ENCODE peak calls at places on chromosomes 12 and 14, in six cellular contexts. S is astrocyte of the cerebellum, Y is cardiac fibroblast, M is HFF-Myc, N is mesothelial cell of epicardium, W is ovary. P is an unnamed sample.

GRCh38 chr12:7512528-7512927 is 9.0 kb upstream of the CD163 start:
- DNase-seq in S (peak), Y (peak), M (peak), N (no peak), W (no peak), P (no peak)

GRCh38 chr14:58587271-58587670 is 50.5 kb upstream of the DACT1 start:
- DNase-seq in S (peak), Y (peak), M (no peak), N (no peak), W (no peak), P (no peak)

GRCh38 chr12:11661491-11662085 is 12.1 kb downstream of the ETV6 start:
- DNase-seq in S (no peak), Y (no peak), M (no peak), N (no peak), W (no peak), P (no peak)

GRCh38 chr14:39265741-39266588 is 32.2 kb downstream of the MIA2 start:
- DNase-seq in S (no peak), Y (peak), M (no peak), N (no peak), W (no peak), P (no peak)

GRCh38 chr12:176321-177181 is 37.4 kb downstream of the SLC6A12 start:
- DNase-seq in S (no peak), Y (peak), M (no peak), N (no peak), W (no peak), P (no peak)

GRCh38 chr12:107436376-107436775 is 249.2 kb upstream of the PWP1 start:
- DNase-seq in S (peak), Y (peak), M (no peak), N (no peak), W (no peak), P (no peak)

GRCh38 chr12:98591209-98591608 is 2.3 kb upstream of the SLC25A3 start:
- DNase-seq in S (no peak), Y (no peak), M (no peak), N (no peak), W (no peak), P (no peak)

GRCh38 chr14:100673085-100673806 is 53.4 kb upstream of the DLK1 start:
- DNase-seq in S (no peak), Y (no peak), M (no peak), N (no peak), W (no peak), P (no peak)

GRCh38 chr14:51157012-51157411 is 62.1 kb upstream of the TRIM9 start:
- DNase-seq in S (no peak), Y (peak), M (no peak), N (no peak), W (no peak), P (no peak)

GRCh38 chr12:94561943-94562411 is 88.4 kb downstream of the TMCC3 start:
- DNase-seq in S (no peak), Y (no peak), M (no peak), N (no peak), W (no peak), P (no peak)

GRCh38 chr12:40907115-40907521 is 214.9 kb downstream of the CNTN1 start:
- DNase-seq in S (peak), Y (no peak), M (no peak), N (no peak), W (no peak), P (no peak)

GRCh38 chr12:120984351-120984898 is 6.1 kb downstream of the HNF1A start:
- DNase-seq in S (no peak), Y (no peak), M (no peak), N (no peak), W (no peak), P (no peak)

GRCh38 chr12:22408605-22409004 is 74.1 kb upstream of the ST8SIA1 start:
- DNase-seq in S (peak), Y (no peak), M (no peak), N (no peak), W (no peak), P (no peak)

GRCh38 chr12:124716208-124717141 is 147.2 kb downstream of the SCARB1 start:
- DNase-seq in S (no peak), Y (no peak), M (no peak), N (no peak), W (no peak), P (no peak)

GRCh38 chr14:69204753-69205152 is 13.5 kb downstream of the EXD2 start:
- DNase-seq in S (no peak), Y (peak), M (no peak), N (no peak), W (no peak), P (no peak)

GRCh38 chr12:26370098-26370497 is 174.7 kb downstream of the SSPN start:
- DNase-seq in S (no peak), Y (no peak), M (no peak), N (no peak), W (no peak), P (no peak)

GRCh38 chr14:105120056-105120455 is 48.5 kb downstream of the JAG2 start:
- DNase-seq in S (no peak), Y (no peak), M (no peak), N (no peak), W (no peak), P (no peak)

GRCh38 chr12:14618990-14619389 is 51.3 kb upstream of the PLBD1 start:
- DNase-seq in S (no peak), Y (peak), M (no peak), N (no peak), W (no peak), P (no peak)

GRCh38 chr14:95008445-95009217 is 148.7 kb downstream of the DICER1 start:
- DNase-seq in S (no peak), Y (no peak), M (no peak), N (no peak), W (no peak), P (no peak)

GRCh38 chr12:78672033-78672432 is 192.5 kb upstream of the SYT1 start:
- DNase-seq in S (no peak), Y (no peak), M (no peak), N (no peak), W (no peak), P (no peak)

GRCh38 chr14:68627868-68628604 is 164.8 kb downstream of the ZFP36L1 start:
- DNase-seq in S (no peak), Y (no peak), M (no peak), N (peak), W (no peak), P (peak)

GRCh38 chr12:70609739-70610491 is 27.3 kb downstream of the PTPRB start:
- DNase-seq in S (no peak), Y (peak), M (no peak), N (no peak), W (peak), P (no peak)

GRCh38 chr14:25095784-25096390 is 45.9 kb upstream of the STXBP6 start:
- DNase-seq in S (no peak), Y (no peak), M (no peak), N (no peak), W (no peak), P (no peak)

GRCh38 chr12:76879710-76880025 is 849 bp upstream of the CSRP2 start:
- DNase-seq in S (no peak), Y (no peak), M (no peak), N (no peak), W (no peak), P (no peak)

GRCh38 chr12:1612196-1612595 is 16.8 kb upstream of the WNT5B start:
- DNase-seq in S (no peak), Y (no peak), M (no peak), N (no peak), W (no peak), P (no peak)

GRCh38 chr14:39957987-39958386 is 525.8 kb upstream of the FBXO33 start:
- DNase-seq in S (no peak), Y (no peak), M (no peak), N (no peak), W (no peak), P (no peak)

GRCh38 chr14:70013269-70013873 is 134.2 kb downstream of the SMOC1 start:
- DNase-seq in S (no peak), Y (peak), M (no peak), N (no peak), W (no peak), P (no peak)

GRCh38 chr12:3944620-3945019 is 71.4 kb upstream of the PARP11 start:
- DNase-seq in S (no peak), Y (no peak), M (no peak), N (no peak), W (no peak), P (no peak)

GRCh38 chr14:29222671-29223268 is 456.2 kb downstream of the FOXG1 start:
- DNase-seq in S (peak), Y (peak), M (peak), N (no peak), W (no peak), P (no peak)

GRCh38 chr12:113479578-113480335 is 8.1 kb upstream of the LHX5 start:
- DNase-seq in S (peak), Y (peak), M (no peak), N (peak), W (peak), P (no peak)

GRCh38 chr14:90281261-90281660 is 24.9 kb downstream of the PSMC1 start:
- DNase-seq in S (peak), Y (peak), M (peak), N (no peak), W (no peak), P (no peak)

GRCh38 chr12:96882862-96883261 is 24.2 kb upstream of the NEDD1 start:
- DNase-seq in S (no peak), Y (peak), M (no peak), N (no peak), W (no peak), P (no peak)

GRCh38 chr14:44887596-44887955 is 74.2 kb downstream of the KLHL28 start:
- DNase-seq in S (no peak), Y (no peak), M (no peak), N (no peak), W (no peak), P (no peak)

GRCh38 chr12:67541625-67541991 is 106.9 kb upstream of the DYRK2 start:
- DNase-seq in S (no peak), Y (no peak), M (no peak), N (peak), W (no peak), P (no peak)

GRCh38 chr12:82688035-82688501 is 1.4 kb downstream of the TMTC2 start:
- DNase-seq in S (no peak), Y (peak), M (no peak), N (no peak), W (no peak), P (no peak)
- TF ChIP-seq CTCF in S (peak), Y (no peak), M (no peak), N (no peak), W (no peak), P (no peak)

GRCh38 chr12:8637244-8637643 is 24.6 kb upstream of the AICDA start:
- DNase-seq in S (no peak), Y (no peak), M (no peak), N (no peak), W (no peak), P (no peak)
- TF ChIP-seq CTCF in S (no peak), Y (no peak), M (no peak), N (no peak), W (no peak), P (no peak)

GRCh38 chr12:53963005-53963404 is 8.3 kb downstream of the HOXC12 start:
- DNase-seq in S (no peak), Y (no peak), M (no peak), N (no peak), W (no peak), P (no peak)

GRCh38 chr12:53960187-53961024 is 5.7 kb downstream of the HOXC12 start:
- DNase-seq in S (no peak), Y (no peak), M (no peak), N (no peak), W (no peak), P (no peak)

GRCh38 chr12:53963434-53964314 is 9.0 kb downstream of the HOXC12 start:
- DNase-seq in S (no peak), Y (no peak), M (no peak), N (no peak), W (no peak), P (no peak)

GRCh38 chr12:53959314-53959713 is 4.6 kb downstream of the HOXC12 start:
- DNase-seq in S (no peak), Y (no peak), M (no peak), N (no peak), W (no peak), P (no peak)

GRCh38 chr12:53961025-53961761 is 6.5 kb downstream of the HOXC12 start:
- DNase-seq in S (no peak), Y (no peak), M (no peak), N (no peak), W (no peak), P (no peak)
- TF ChIP-seq CTCF in S (no peak), Y (no peak), M (no peak), N (no peak), W (no peak), P (no peak)

GRCh38 chr14:75084513-75084912 is 15.1 kb downstream of the ZC2HC1C start:
- DNase-seq in S (no peak), Y (no peak), M (no peak), N (no peak), W (no peak), P (no peak)
- TF ChIP-seq CTCF in S (peak), Y (no peak), M (peak), N (no peak), W (no peak), P (no peak)

DNA sequence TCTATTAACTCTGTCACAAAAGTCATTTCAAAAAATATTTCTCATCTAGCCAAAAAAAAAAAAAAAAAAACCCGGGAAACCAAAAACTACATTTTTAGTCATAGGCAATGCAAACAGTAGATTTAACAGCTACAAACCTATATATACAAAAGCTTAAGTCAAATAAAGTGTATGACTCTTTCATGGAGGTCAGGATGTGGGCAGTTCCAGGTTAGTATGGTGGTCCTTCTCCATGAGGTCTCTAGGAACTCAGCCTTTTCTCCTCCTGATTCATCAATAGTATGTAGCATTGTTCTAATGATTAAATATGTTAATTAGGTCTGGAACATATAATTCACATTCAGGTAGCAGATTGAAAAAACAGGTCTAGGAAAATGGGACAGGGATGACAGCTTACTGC is 586.5 kb downstream of the SLC16A7 start:
- DNase-seq in S (no peak), Y (no peak), M (no peak), N (no peak), W (no peak), P (no peak)
- TF ChIP-seq CTCF in S (no peak), Y (no peak), M (no peak), N (no peak), W (no peak), P (no peak)

P was measured in activated B cell treated with CpG ODN at 0.5 μM for 24 hours.